ENCODE peak calls at places on chromosomes 6 and 20, in eight cellular contexts. P is SW480; H is GDM1; F is GM23338; X is progenitor cell of endocrine pancreas; G is stimulated activated naive CD8-positive, alpha-beta T cell treated with anti-CD3 and anti-CD28 coated beads, Interleukin-15, Interleukin-2, amounts not matched to agents 100 U/mL and 50 U/mL, for 24 hours; M is kidney tubule cell; W is activated gamma-delta T cell treated with anti-CD3 and anti-CD28 coated beads, Interleukin-2, amount 50 U/mL, for 16 hours. V is an unnamed sample.

GRCh38 chr20:49385471-49385870 is 97.0 kb downstream of the KCNB1 start:
- DNase-seq in H (no peak), G (no peak), M (peak), W (no peak), P (peak), F (peak), X (no peak), V (peak)

GRCh38 chr20:18252597-18253451 is 35.5 kb upstream of the ZNF133 start:
- DNase-seq in W (no peak), X (no peak), F (no peak), G (no peak), M (peak), H (no peak), P (peak), V (no peak)

GRCh38 chr6:31579119-31579505 is 3.1 kb downstream of the LTB start:
- DNase-seq in H (no peak), M (peak), F (no peak), X (no peak), G (no peak), P (no peak), W (no peak), V (no peak)

GRCh38 chr6:16322666-16323312 is 84.4 kb downstream of the GMPR start:
- DNase-seq in W (peak), M (peak), P (no peak), X (no peak), G (peak), H (peak), F (peak), V (no peak)

GRCh38 chr6:158926429-158926828 is 73.6 kb downstream of the RSPH3 start:
- DNase-seq in P (no peak), M (peak), H (no peak), F (no peak), W (no peak), X (no peak), G (no peak), V (no peak)

GRCh38 chr20:23116301-23117089 is 30.4 kb upstream of the CD93 start:
- DNase-seq in F (no peak), P (peak), G (no peak), M (peak), X (no peak), H (no peak), W (no peak), V (no peak)

GRCh38 chr6:118350881-118351430 is 197.1 kb upstream of the PLN start:
- DNase-seq in P (no peak), W (no peak), G (no peak), H (no peak), F (no peak), M (no peak), X (no peak), V (peak)

GRCh38 chr20:30286157-30286556 is 971.3 kb upstream of the DEFB115 start:
- DNase-seq in M (no peak), H (no peak), P (no peak), F (peak), G (no peak), X (no peak), W (no peak), V (no peak)

GRCh38 chr20:49615401-49616153 is 47.6 kb upstream of the PTGIS start:
- DNase-seq in G (no peak), F (no peak), M (peak), W (no peak), H (no peak), P (peak), X (no peak), V (no peak)

GRCh38 chr6:84522135-84522535 is 242.3 kb downstream of the TBX18 start:
- DNase-seq in G (no peak), P (peak), W (no peak), X (no peak), M (peak), F (no peak), H (no peak), V (no peak)

GRCh38 chr20:24148372-24148771 is 159.8 kb upstream of the GGTLC1 start:
- DNase-seq in F (no peak), P (no peak), H (no peak), M (peak), G (peak), W (no peak), X (no peak), V (no peak)

GRCh38 chr6:33589366-33589722 is 9.3 kb upstream of the BAK1 start:
- DNase-seq in P (no peak), X (no peak), M (no peak), W (no peak), H (no peak), F (no peak), G (no peak), V (no peak)

GRCh38 chr6:53499094-53499493 is 45.8 kb downstream of the GCLC start:
- DNase-seq in G (no peak), P (no peak), X (no peak), H (no peak), F (no peak), W (no peak), M (no peak), V (peak)

GRCh38 chr20:24912397-24913075 is 36.5 kb upstream of the CST7 start:
- DNase-seq in W (no peak), F (no peak), P (no peak), M (no peak), X (no peak), G (no peak), H (no peak), V (no peak)

GRCh38 chr20:24364464-24364863 is 105.0 kb upstream of the SYNDIG1 start:
- DNase-seq in F (no peak), H (no peak), X (no peak), W (no peak), M (no peak), P (no peak), G (no peak), V (no peak)

GRCh38 chr20:51598581-51598980 is 56.1 kb upstream of the NFATC2 start:
- DNase-seq in X (no peak), P (no peak), H (no peak), G (no peak), W (no peak), M (no peak), F (no peak), V (no peak)

GRCh38 chr6:88561974-88562736 is 396.0 kb upstream of the CNR1 start:
- DNase-seq in P (no peak), F (no peak), G (no peak), M (no peak), H (no peak), X (no peak), W (no peak), V (no peak)

GRCh38 chr6:47854996-47855395 is 73.2 kb downstream of the OPN5 start:
- DNase-seq in M (no peak), W (no peak), H (no peak), P (no peak), F (no peak), X (no peak), G (no peak), V (no peak)

GRCh38 chr20:60718743-60719142 is 533.3 kb upstream of the CDH4 start:
- DNase-seq in X (no peak), G (no peak), P (peak), H (no peak), W (no peak), F (peak), M (no peak), V (peak)

V was measured in SK-MEL-5.